ENCODE peak calls at places on chromosomes 7 and 10, in ten cellular contexts. Z is adrenal gland; G is neuronal stem cell; O is effector memory CD4-positive, alpha-beta T cell; J is OCI-LY7; Q is mesendoderm; W is heart right ventricle; V is A549; T is HCT116; B is tibial nerve. U is an unnamed sample.

GRCh38 chr10:74063256-74063655 is 65.3 kb downstream of the VCL start:
- DNase-seq in V (no peak), Q (no peak), G (no peak), B (no peak), J (no peak), O (no peak), Z (no peak), T (no peak), W (no peak), U (no peak)

GRCh38 chr7:22361795-22362194 is 4.8 kb upstream of the RAPGEF5 start:
- DNase-seq in B (no peak), Z (peak; percentile 32), O (no peak), G (no peak), Q (no peak), T (no peak), V (no peak), J (no peak), W (no peak), U (no peak)

GRCh38 chr10:22821501-22821900 is 106.4 kb upstream of the ARMC3 start:
- DNase-seq in B (no peak), O (no peak), Z (no peak), W (no peak), V (no peak), T (no peak), G (no peak), Q (no peak), J (no peak), U (no peak)

GRCh38 chr10:5534051-5534821 is 9.5 kb downstream of the CALML3 start:
- DNase-seq in G (no peak), Q (no peak), W (no peak), Z (no peak), B (no peak), J (no peak), O (no peak), V (no peak), T (no peak), U (peak; percentile 26)

GRCh38 chr7:73766556-73767229 is 3.4 kb downstream of the CLDN3 start:
- DNase-seq in Q (no peak), J (no peak), O (no peak), W (no peak), B (no peak), T (no peak), G (no peak), V (no peak), Z (no peak), U (no peak)

GRCh38 chr7:69833964-69834363 is 235.7 kb downstream of the AUTS2 start:
- DNase-seq in Q (no peak), W (no peak), J (no peak), B (no peak), Z (no peak), T (no peak), V (no peak), O (no peak), G (no peak), U (no peak)

GRCh38 chr10:124116771-124117510 is 23.5 kb upstream of the CHST15 start:
- DNase-seq in G (no peak), V (no peak), B (no peak), J (no peak), W (no peak), Q (no peak), O (no peak), T (no peak), Z (peak; percentile 34), U (no peak)

GRCh38 chr10:70956029-70956759 is 67.8 kb upstream of the PCBD1 start:
- DNase-seq in W (no peak), G (no peak), J (no peak), V (peak; percentile 44), Z (no peak), O (no peak), B (no peak), Q (peak; percentile 80), T (no peak), U (no peak)

GRCh38 chr10:69180525-69181204 is 631 bp downstream of the SUPV3L1 start:
- DNase-seq in G (peak; percentile 9), V (peak; percentile 24), J (peak; percentile 49), B (no peak), Z (no peak), O (no peak), T (no peak), Q (peak; percentile 71), W (no peak), U (no peak)

GRCh38 chr10:69182005-69182404 is 2.0 kb downstream of the SUPV3L1 start:
- DNase-seq in V (no peak), J (no peak), Q (no peak), Z (no peak), G (no peak), T (no peak), W (no peak), O (no peak), B (no peak), U (no peak)

GRCh38 chr10:69179089-69179742 is 818 bp upstream of the SUPV3L1 start:
- DNase-seq in Z (peak; percentile 34), T (no peak), B (no peak), V (peak; percentile 44), J (no peak), O (peak; percentile 12), Q (no peak), W (no peak), G (no peak), U (no peak)

GRCh38 chr10:69181433-69181832 is 1.4 kb downstream of the SUPV3L1 start:
- DNase-seq in O (no peak), V (no peak), T (no peak), Q (peak; percentile 6), J (no peak), G (no peak), W (no peak), Z (no peak), B (no peak), U (no peak)

GRCh38 chr10:69179743-69180524 is at the start of gene SUPV3L1:
- DNase-seq in T (peak; percentile 95), Q (peak; percentile 99), J (peak; percentile 98), O (peak; percentile 67), Z (peak; percentile 96), G (peak; percentile 89), B (peak; percentile 95), W (peak; percentile 95), V (peak; percentile 96), U (peak; percentile 95)
- H3K27ac ChIP-seq in T (peak within 1 kb of the TSS; percentile 73), Q (no peak within 1 kb of the TSS), J (peak within 1 kb of the TSS; percentile 66), O (peak within 1 kb of the TSS; percentile 91), Z (peak within 1 kb of the TSS; percentile 92), G (peak within 1 kb of the TSS; percentile 49), B (peak within 1 kb of the TSS; percentile 95), W (peak within 1 kb of the TSS; percentile 80), V (peak within 1 kb of the TSS; percentile 91), U (peak within 1 kb of the TSS; percentile 93)

DNA sequence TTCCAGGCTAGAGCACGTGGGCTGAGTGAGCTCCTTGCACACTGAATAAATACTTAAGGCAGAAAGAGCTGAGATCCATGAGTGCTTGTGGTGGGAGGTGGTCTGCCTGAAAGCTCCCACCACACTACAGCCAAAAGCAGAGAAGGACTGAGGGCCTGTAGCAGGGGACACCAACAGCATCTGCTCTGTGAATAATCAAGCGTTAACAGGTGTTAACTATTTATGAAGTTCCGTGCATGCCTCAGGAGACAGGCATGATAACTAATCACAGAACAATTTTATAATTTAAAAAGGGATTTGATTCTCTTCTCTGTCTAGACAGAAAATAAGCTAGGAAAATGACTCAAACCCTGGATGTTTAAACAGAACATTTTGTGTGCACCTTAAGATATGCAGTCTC is 61.6 kb upstream of the GHITM start:
- DNase-seq in Z (no peak), Q (no peak), W (no peak), V (no peak), O (no peak), G (no peak), B (no peak), T (no peak), J (no peak), U (no peak)
- H3K27ac ChIP-seq in Z (no peak overlapping the region), Q (no peak overlapping the region), W (peak overlapping the region; percentile 72), V (no peak overlapping the region), O (no peak overlapping the region), G (no peak overlapping the region), B (no peak overlapping the region), T (no peak overlapping the region), J (no peak overlapping the region), U (no peak overlapping the region)

GRCh38 chr10:61839911-61840310 is 61.6 kb upstream of the ARID5B start:
- DNase-seq in W (no peak), T (no peak), Q (no peak), B (no peak), G (no peak), Z (no peak), O (no peak), J (no peak), V (no peak), U (no peak)

GRCh38 chr10:61835909-61836232 is 65.6 kb upstream of the ARID5B start:
- DNase-seq in Q (no peak), O (no peak), G (no peak), Z (no peak), J (no peak), B (no peak), T (no peak), W (no peak), V (no peak), U (no peak)

GRCh38 chr10:61836888-61837747 is 64.4 kb upstream of the ARID5B start:
- DNase-seq in J (no peak), O (no peak), T (peak; percentile 77), G (no peak), Q (no peak), V (peak; percentile 47), W (no peak), Z (no peak), B (no peak), U (no peak)

GRCh38 chr10:61836233-61836887 is 65.1 kb upstream of the ARID5B start:
- DNase-seq in T (no peak), Z (no peak), G (no peak), B (no peak), V (no peak), Q (no peak), W (no peak), O (no peak), J (no peak), U (no peak)

DNA sequence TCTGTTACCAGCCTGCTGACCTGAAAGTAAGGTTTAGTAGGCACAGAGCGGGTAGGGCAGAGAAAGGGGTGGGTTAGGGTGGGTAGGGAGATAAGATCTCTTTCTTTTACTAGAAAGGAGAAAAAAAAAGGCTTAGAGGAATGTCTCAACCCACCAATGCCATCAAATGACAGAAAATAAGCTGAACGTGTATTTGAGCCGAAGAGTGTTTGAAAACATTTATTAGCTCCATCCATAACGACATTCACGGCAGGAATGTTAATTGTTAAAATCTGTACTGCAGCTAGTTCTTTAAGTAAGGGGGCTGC is 63.8 kb upstream of the ARID5B start:
- DNase-seq in G (no peak), O (no peak), J (no peak), Q (peak; percentile 37), V (peak; percentile 18), B (no peak), T (no peak), W (no peak), Z (no peak), U (no peak)
- H3K27ac ChIP-seq in G (no peak overlapping the region), O (no peak overlapping the region), J (no peak overlapping the region), Q (no peak overlapping the region), V (peak overlapping the region; percentile 61), B (peak overlapping the region; percentile 66), T (peak overlapping the region; percentile 85), W (no peak overlapping the region), Z (peak overlapping the region; percentile 81), U (peak overlapping the region; percentile 79)

GRCh38 chr10:33153968-33154327 is 180.5 kb downstream of the NRP1 start:
- DNase-seq in B (no peak), W (no peak), Z (no peak), G (no peak), J (no peak), T (no peak), Q (no peak), O (no peak), V (no peak), U (no peak)

GRCh38 chr10:33154590-33154989 is 179.9 kb downstream of the NRP1 start:
- DNase-seq in Z (no peak), J (no peak), O (no peak), B (no peak), Q (no peak), V (no peak), G (no peak), W (no peak), T (no peak), U (no peak)

GRCh38 chr10:33155720-33156638 is 178.5 kb downstream of the NRP1 start:
- DNase-seq in B (no peak), Z (no peak), W (no peak), G (no peak), T (no peak), O (peak; percentile 14), V (peak; percentile 89), J (peak; percentile 79), Q (peak; percentile 68), U (no peak)

GRCh38 chr10:33160151-33160550 is 174.3 kb downstream of the NRP1 start:
- DNase-seq in T (no peak), Z (no peak), G (no peak), Q (peak; percentile 86), V (no peak), O (no peak), B (no peak), J (no peak), W (no peak), U (no peak)

GRCh38 chr10:33157108-33157507 is 177.4 kb downstream of the NRP1 start:
- DNase-seq in B (no peak), J (no peak), Q (peak; percentile 58), G (no peak), O (no peak), Z (no peak), W (no peak), V (no peak), T (no peak), U (no peak)
- H3K27ac ChIP-seq in B (no peak overlapping the region), J (no peak overlapping the region), Q (no peak overlapping the region), G (no peak overlapping the region), O (no peak overlapping the region), Z (no peak overlapping the region), W (no peak overlapping the region), V (peak overlapping the region; percentile 87), T (no peak overlapping the region), U (no peak overlapping the region)